ENCODE peak calls at places on chromosome 11, in six cellular contexts. Y is K562, V is ovary, T is PC-3, Q is keratinocyte, B is heart right ventricle. I is an unnamed sample. For H3K4me1, the result is how much of the 10 kb centered on the place peaks cover.

GRCh38 chr11:62688481-62688880 is 849 bp downstream of the LRRN4CL start:
- DNase-seq in Y (no peak), V (no peak), T (no peak), Q (no peak), B (no peak), I (no peak)

GRCh38 chr11:72735495-72736027 is 16.6 kb downstream of the ARAP1 start:
- DNase-seq in Y (peak), V (no peak), T (peak), Q (no peak), B (peak), I (no peak)

GRCh38 chr11:28517621-28518020 is 409.4 kb downstream of the METTL15 start:
- DNase-seq in Y (no peak), V (no peak), T (no peak), Q (no peak), B (no peak), I (no peak)

GRCh38 chr11:76443254-76443935 is 1.4 kb upstream of the EMSY start:
- DNase-seq in Y (peak), V (no peak), T (peak), Q (no peak), B (no peak), I (no peak)

GRCh38 chr11:88284306-88285057 is 53.1 kb downstream of the CTSC start:
- DNase-seq in Y (no peak), V (no peak), T (no peak), Q (no peak), B (peak), I (no peak)

GRCh38 chr11:28461338-28461737 is 353.1 kb downstream of the METTL15 start:
- DNase-seq in Y (no peak), V (no peak), T (peak), Q (no peak), B (no peak), I (no peak)

GRCh38 chr11:123111465-123111864 is 49.5 kb upstream of the HSPA8 start:
- DNase-seq in Y (peak), V (no peak), T (peak), Q (peak), B (no peak), I (peak)

GRCh38 chr11:133570376-133570775 is 38.1 kb upstream of the OPCML start:
- DNase-seq in Y (no peak), V (no peak), T (no peak), Q (no peak), B (no peak), I (no peak)

GRCh38 chr11:13462311-13462927 is 603 bp downstream of the BTBD10 start:
- DNase-seq in Y (peak), V (peak), T (peak), Q (peak), B (peak), I (peak)

GRCh38 chr11:129815596-129816461 is at the start of gene TMEM45B:
- DNase-seq in Y (no peak), V (no peak), T (peak), Q (no peak), B (no peak), I (no peak)

GRCh38 chr11:27861706-27862430 is 161.6 kb upstream of the BDNF start:
- DNase-seq in Y (no peak), V (no peak), T (peak), Q (peak), B (no peak), I (no peak)

GRCh38 chr11:122115520-122116343 is at the start of gene BLID:
- DNase-seq in Y (no peak), V (no peak), T (peak), Q (no peak), B (no peak), I (peak)

GRCh38 chr11:17476317-17477083 is at the start of gene ABCC8:
- DNase-seq in Y (peak), V (no peak), T (no peak), Q (no peak), B (no peak), I (no peak)

GRCh38 chr11:130872961-130873360 is 43.3 kb downstream of the SNX19 start:
- DNase-seq in Y (no peak), V (no peak), T (peak), Q (no peak), B (no peak), I (no peak)

GRCh38 chr11:110972640-110973039 is 260.4 kb upstream of the ARHGAP20 start:
- DNase-seq in Y (no peak), V (no peak), T (peak), Q (no peak), B (no peak), I (no peak)

GRCh38 chr11:80424012-80424695 is 983.3 kb upstream of the TENM4 start:
- DNase-seq in Y (no peak), V (no peak), T (no peak), Q (no peak), B (no peak), I (no peak)

GRCh38 chr11:119432484-119433368 is 9.8 kb upstream of the THY1 start:
- DNase-seq in Y (no peak), V (peak), T (peak), Q (no peak), B (no peak), I (no peak)

GRCh38 chr11:57223601-57224000 is 13.4 kb downstream of the APLNR start:
- DNase-seq in Y (no peak), V (no peak), T (no peak), Q (no peak), B (no peak), I (no peak)

GRCh38 chr11:30196400-30197206 is 34.2 kb upstream of the FSHB start:
- DNase-seq in Y (peak), V (peak), T (peak), Q (no peak), B (peak), I (peak)

GRCh38 chr11:119290894-119291497 is 25.9 kb downstream of the MCAM start:
- DNase-seq in Y (no peak), V (no peak), T (no peak), Q (no peak), B (no peak), I (no peak)

GRCh38 chr11:66970371-66970807 is 4.7 kb upstream of the C11orf86 start:
- DNase-seq in Y (no peak), V (no peak), T (no peak), Q (no peak), B (no peak), I (no peak)

GRCh38 chr11:120608760-120609211 is 97.2 kb downstream of the GRIK4 start:
- DNase-seq in Y (no peak), V (no peak), T (no peak), Q (no peak), B (no peak), I (no peak)

GRCh38 chr11:41116970-41117369 is 342.5 kb downstream of the LRRC4C start:
- DNase-seq in Y (no peak), V (no peak), T (no peak), Q (no peak), B (no peak), I (no peak)

GRCh38 chr11:72553748-72554147 is 119.4 kb upstream of the CLPB start:
- DNase-seq in Y (peak), V (no peak), T (no peak), Q (no peak), B (no peak), I (peak)

GRCh38 chr11:36427876-36428275 is 82.2 kb downstream of the TRAF6 start:
- DNase-seq in Y (no peak), V (no peak), T (no peak), Q (no peak), B (no peak), I (no peak)

GRCh38 chr11:114180301-114181055 is 115.7 kb upstream of the NNMT start:
- DNase-seq in Y (no peak), V (peak), T (peak), Q (no peak), B (peak), I (peak)

GRCh38 chr11:60530454-60530853 is 15.3 kb downstream of the MS4A13 start:
- DNase-seq in Y (no peak), V (no peak), T (no peak), Q (no peak), B (no peak), I (no peak)

GRCh38 chr11:122882809-122883681 is 486 bp downstream of the JHY start:
- DNase-seq in Y (peak), V (peak), T (peak), Q (no peak), B (peak), I (no peak)

GRCh38 chr11:19821412-19821875 is 108.8 kb downstream of the NAV2 start:
- DNase-seq in Y (no peak), V (no peak), T (no peak), Q (no peak), B (no peak), I (no peak)

GRCh38 chr11:35237860-35238715 is 99.1 kb downstream of the CD44 start:
- DNase-seq in Y (peak), V (peak), T (peak), Q (no peak), B (peak), I (peak)

GRCh38 chr11:77126156-77126775 is 1.8 kb upstream of the MYO7A start:
- DNase-seq in Y (no peak), V (no peak), T (no peak), Q (no peak), B (no peak), I (no peak)

GRCh38 chr11:87306260-87306861 is 268.6 kb downstream of the TMEM135 start:
- DNase-seq in Y (no peak), V (no peak), T (no peak), Q (no peak), B (no peak), I (peak)

GRCh38 chr11:62223095-62223494 is 14.6 kb downstream of the SCGB2A1 start:
- DNase-seq in Y (no peak), V (no peak), T (no peak), Q (no peak), B (no peak), I (no peak)

GRCh38 chr11:91366816-91367215 is 857.8 kb upstream of the FAT3 start:
- DNase-seq in Y (no peak), V (no peak), T (peak), Q (no peak), B (no peak), I (no peak)

GRCh38 chr11:96389604-96390402 is at the start of the genes CCDC82 and JRKL:
- DNase-seq in Y (peak), V (peak), T (peak), Q (peak), B (peak), I (peak)

GRCh38 chr11:46845740-46846509 is at the start of gene CKAP5:
- DNase-seq in Y (peak), V (peak), T (peak), Q (no peak), B (peak), I (peak)

GRCh38 chr11:70016666-70017347 is 61.3 kb upstream of the ANO1 start:
- DNase-seq in Y (no peak), V (no peak), T (peak), Q (peak), B (no peak), I (no peak)

DNA sequence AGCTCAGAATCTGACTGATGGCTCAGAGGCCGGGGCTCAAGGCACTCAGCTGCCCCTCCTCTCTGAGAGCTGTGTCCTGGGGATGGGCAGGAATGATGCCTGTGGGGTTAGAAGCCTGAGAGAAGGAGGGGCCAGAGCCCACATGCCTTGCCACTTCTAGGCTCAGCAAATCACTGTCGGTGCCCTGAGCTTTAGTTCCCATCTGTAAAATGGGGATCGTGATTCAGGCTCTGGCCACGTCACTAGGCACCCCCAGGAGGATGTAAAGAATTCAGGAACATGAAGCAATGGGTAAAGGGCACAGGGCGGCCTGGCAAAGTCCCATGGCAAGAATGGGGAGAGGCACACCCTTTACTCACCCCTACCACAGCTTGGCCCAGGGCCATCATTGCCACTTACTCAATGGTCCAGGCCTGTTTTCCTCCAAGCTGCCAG is 3.5 kb upstream of the CDC42EP2 start:
- DNase-seq in Y (no peak), V (no peak), T (peak), Q (no peak), B (no peak), I (no peak)
- H3K4me1 ChIP-seq in Y (under half), V (under half), T (under half), Q (under half), B (half or more), I (under half)

GRCh38 chr11:68010058-68011041 is at the start of gene ALDH3B1:
- DNase-seq in Y (peak), V (peak), T (peak), Q (no peak), B (peak), I (peak)
- H3K4me1 ChIP-seq in Y (under half), V (under half), T (half or more), Q (under half), B (under half), I (under half)

GRCh38 chr11:10396771-10397170 is 58.3 kb upstream of the AMPD3 start:
- DNase-seq in Y (no peak), V (no peak), T (no peak), Q (no peak), B (no peak), I (no peak)
- H3K4me1 ChIP-seq in Y (under half), V (under half), T (under half), Q (under half), B (under half), I (under half)

GRCh38 chr11:86047275-86047991 is 21.5 kb downstream of the PICALM start:
- DNase-seq in Y (no peak), V (no peak), T (peak), Q (no peak), B (no peak), I (no peak)
- H3K4me1 ChIP-seq in Y (under half), V (under half), T (under half), Q (under half), B (half or more), I (under half)

GRCh38 chr11:78438298-78438975 is 20.8 kb upstream of the GAB2 start:
- DNase-seq in Y (no peak), V (no peak), T (no peak), Q (no peak), B (no peak), I (peak)

GRCh38 chr11:78446210-78446609 is 28.6 kb upstream of the GAB2 start:
- DNase-seq in Y (peak), V (no peak), T (no peak), Q (no peak), B (no peak), I (no peak)

GRCh38 chr11:78444726-78445125 is 27.1 kb upstream of the GAB2 start:
- DNase-seq in Y (no peak), V (no peak), T (no peak), Q (no peak), B (no peak), I (no peak)

DNA sequence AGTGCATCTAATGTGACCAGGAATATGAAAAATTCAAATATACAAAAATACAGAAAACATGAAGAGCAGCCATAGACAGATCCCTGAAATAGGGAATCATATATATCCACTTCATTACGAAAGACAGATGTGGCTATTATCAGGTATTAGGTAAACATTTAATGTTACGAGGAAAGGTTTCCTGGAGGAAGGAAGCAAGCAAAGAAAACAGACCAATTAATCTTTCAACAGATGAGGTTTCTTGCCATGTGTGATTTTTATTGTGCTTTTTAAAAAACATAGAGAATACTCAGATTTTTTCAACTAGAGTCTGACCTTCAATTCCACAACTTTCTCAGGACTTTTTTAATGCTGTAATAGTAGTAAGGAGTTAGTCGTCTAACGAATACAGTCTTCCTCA is 24.3 kb upstream of the GAB2 start:
- DNase-seq in Y (no peak), V (no peak), T (no peak), Q (no peak), B (no peak), I (no peak)
- H3K4me1 ChIP-seq in Y (under half), V (under half), T (under half), Q (under half), B (under half), I (under half)

GRCh38 chr11:1506981-1507380 is 20.4 kb upstream of the MOB2 start:
- DNase-seq in Y (no peak), V (no peak), T (no peak), Q (no peak), B (no peak), I (no peak)
- H3K4me1 ChIP-seq in Y (under half), V (under half), T (under half), Q (under half), B (half or more), I (under half)

DNA sequence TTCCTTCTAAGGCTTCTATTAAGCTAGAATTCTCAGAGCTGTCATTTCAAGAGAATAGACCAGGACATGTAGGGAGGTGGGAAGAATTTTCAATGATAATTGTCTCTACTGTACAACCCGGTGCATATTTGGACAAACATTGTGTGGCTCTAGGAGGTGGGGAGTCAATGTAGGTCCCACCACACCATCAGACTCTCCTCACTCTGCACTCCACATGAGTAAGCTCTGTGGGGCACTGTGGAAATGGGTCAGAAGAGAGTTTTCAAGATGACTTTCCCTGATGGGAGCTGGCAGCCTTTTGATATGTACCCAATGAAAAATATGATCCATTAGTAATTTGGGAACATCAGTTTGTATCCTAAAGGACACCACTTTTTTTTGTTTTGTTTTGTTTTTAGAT is 33.2 kb downstream of the OR2AG2 start:
- DNase-seq in Y (no peak), V (no peak), T (no peak), Q (no peak), B (no peak), I (no peak)
- H3K4me1 ChIP-seq in Y (under half), V (under half), T (under half), Q (under half), B (under half), I (under half)